ENCODE peak calls at places on chromosomes 4 and X, in ten cellular contexts. Y is H7; E is posterior cingulate gyrus; B is NT2/D1; D is ecto neural progenitor cell; J is activated naive CD4-positive, alpha-beta T cell treated with Interleukin-2 at 50 U/mL for 16 hours; C is SW480; Z is thoracic aorta; G is stimulated activated naive B cell treated with anti-CD40 and anti-IgM and Interleukin-4, amounts not matched to agents 10 μg/mL and 1 μg/mL and 100 μg/mL, for 72 hours; V is MCF 10A. K is an unnamed sample.

GRCh38 chrX:114251575-114251974 is 332.3 kb upstream of the HTR2C start:
- DNase-seq in Y (no peak), E (no peak), B (no peak), D (no peak), J (no peak), C (no peak), Z (no peak), G (no peak), V (no peak), K (no peak)

GRCh38 chr4:183960021-183960420 is 54.9 kb downstream of the STOX2 start:
- DNase-seq in Y (peak), E (peak), B (peak), D (peak), J (no peak), C (peak), Z (no peak), G (no peak), V (peak), K (no peak)

GRCh38 chr4:146522862-146523205 is 1.1 kb upstream of the SLC10A7 start:
- DNase-seq in Y (no peak), E (no peak), B (no peak), D (no peak), J (no peak), C (peak), Z (no peak), G (no peak), V (peak), K (peak)

GRCh38 chr4:156774422-156774821 is 197.2 kb downstream of the PDGFC start:
- DNase-seq in Y (no peak), E (no peak), B (no peak), D (no peak), J (no peak), C (no peak), Z (peak), G (no peak), V (peak), K (peak)

GRCh38 chr4:101205878-101206277 is 141.4 kb downstream of the PPP3CA start:
- DNase-seq in Y (no peak), E (no peak), B (no peak), D (no peak), J (peak), C (no peak), Z (no peak), G (peak), V (peak), K (no peak)

GRCh38 chrX:15507005-15507404 is 6.4 kb downstream of the BMX start:
- DNase-seq in Y (no peak), E (no peak), B (no peak), D (no peak), J (no peak), C (no peak), Z (no peak), G (no peak), V (no peak), K (no peak)

GRCh38 chrX:103513476-103514108 is 5.7 kb downstream of the RAB40A start:
- DNase-seq in Y (no peak), E (no peak), B (no peak), D (no peak), J (no peak), C (no peak), Z (no peak), G (no peak), V (no peak), K (no peak)

GRCh38 chr4:41644288-41644914 is 104.1 kb downstream of the PHOX2B start:
- DNase-seq in Y (peak), E (peak), B (peak), D (peak), J (no peak), C (no peak), Z (no peak), G (no peak), V (no peak), K (peak)

GRCh38 chr4:111905511-111905910 is 239.7 kb upstream of the FAM241A start:
- DNase-seq in Y (no peak), E (no peak), B (no peak), D (no peak), J (no peak), C (no peak), Z (no peak), G (no peak), V (no peak), K (no peak)

GRCh38 chrX:19554786-19555185 is 39.5 kb upstream of the MAP3K15 start:
- DNase-seq in Y (no peak), E (no peak), B (no peak), D (no peak), J (peak), C (no peak), Z (no peak), G (peak), V (no peak), K (no peak)

GRCh38 chr4:103099691-103100392 is at the start of gene BDH2:
- DNase-seq in Y (peak), E (no peak), B (peak), D (no peak), J (peak), C (peak), Z (no peak), G (peak), V (peak), K (peak)

GRCh38 chr4:55866290-55866907 is 13.0 kb downstream of the EXOC1 start:
- DNase-seq in Y (no peak), E (no peak), B (no peak), D (no peak), J (no peak), C (peak), Z (no peak), G (no peak), V (peak), K (no peak)

GRCh38 chr4:74311696-74312313 is 3.5 kb downstream of the EPGN start:
- DNase-seq in Y (no peak), E (no peak), B (peak), D (no peak), J (no peak), C (peak), Z (no peak), G (no peak), V (peak), K (peak)

GRCh38 chrX:85419293-85419692 is 39.8 kb upstream of the POF1B start:
- DNase-seq in Y (no peak), E (no peak), B (no peak), D (no peak), J (no peak), C (no peak), Z (no peak), G (no peak), V (peak), K (no peak)

GRCh38 chr4:10898072-10898471 is 213.5 kb upstream of the CLNK start:
- DNase-seq in Y (no peak), E (no peak), B (no peak), D (no peak), J (no peak), C (no peak), Z (no peak), G (no peak), V (no peak), K (no peak)

GRCh38 chr4:7197910-7198309 is 5.6 kb downstream of the SORCS2 start:
- DNase-seq in Y (peak), E (no peak), B (no peak), D (peak), J (no peak), C (no peak), Z (no peak), G (no peak), V (no peak), K (no peak)

GRCh38 chr4:85544751-85545150 is 69.8 kb downstream of the ARHGAP24 start:
- DNase-seq in Y (no peak), E (no peak), B (no peak), D (no peak), J (no peak), C (no peak), Z (no peak), G (no peak), V (no peak), K (no peak)

GRCh38 chr4:186737427-186737826 is 13.8 kb upstream of the FAT1 start:
- DNase-seq in Y (no peak), E (no peak), B (no peak), D (no peak), J (no peak), C (no peak), Z (no peak), G (no peak), V (no peak), K (no peak)

GRCh38 chr4:98746936-98747658 is 88.7 kb upstream of the TSPAN5 start:
- DNase-seq in Y (no peak), E (no peak), B (no peak), D (no peak), J (no peak), C (no peak), Z (no peak), G (no peak), V (no peak), K (no peak)

K was measured in HepG2.